ENCODE peak calls at places on chromosome 4, in four cellular contexts. One of them, this sample, is unnamed.
A peak's percentile ranks its signal among the peaks of the same experiment; 100 is the strongest.

GRCh38 chr4:56979674-56980073 is 978 bp downstream of the POLR2B start:
- DNase-seq in ovary: no peak
- DNase-seq in colonic mucosa: peak; percentile 40
- DNase-seq in psoas muscle: no peak
- DNase-seq in this sample: no peak

GRCh38 chr4:136662539-136662938 is 869.8 kb downstream of the PCDH18 start:
- DNase-seq in psoas muscle: no peak
- DNase-seq in colonic mucosa: no peak
- DNase-seq in ovary: no peak
- DNase-seq in this sample: no peak

GRCh38 chr4:3302164-3302785 is 9.5 kb downstream of the RGS12 start:
- DNase-seq in colonic mucosa: no peak
- DNase-seq in ovary: peak; percentile 50
- DNase-seq in psoas muscle: no peak
- DNase-seq in this sample: no peak

GRCh38 chr4:139672215-139672614 is 6.6 kb downstream of the MGST2 start:
- DNase-seq in psoas muscle: no peak
- DNase-seq in ovary: no peak
- DNase-seq in colonic mucosa: no peak
- DNase-seq in this sample: no peak

GRCh38 chr4:173038192-173038896 is 130.3 kb upstream of the GALNT7 start:
- DNase-seq in ovary: no peak
- DNase-seq in colonic mucosa: peak; percentile 30
- DNase-seq in psoas muscle: no peak
- DNase-seq in this sample: peak; percentile 97

GRCh38 chr4:185591679-185592141 is 56.4 kb upstream of the PDLIM3 start:
- DNase-seq in colonic mucosa: no peak
- DNase-seq in ovary: no peak
- DNase-seq in psoas muscle: no peak
- DNase-seq in this sample: peak; percentile 73

GRCh38 chr4:40281099-40281498 is 54.0 kb upstream of the CHRNA9 start:
- DNase-seq in ovary: no peak
- DNase-seq in psoas muscle: no peak
- DNase-seq in colonic mucosa: no peak
- DNase-seq in this sample: no peak

GRCh38 chr4:110005461-110006056 is 92.9 kb downstream of the EGF start:
- DNase-seq in ovary: no peak
- DNase-seq in psoas muscle: no peak
- DNase-seq in colonic mucosa: no peak
- DNase-seq in this sample: peak; percentile 46

GRCh38 chr4:55765070-55765469 is 54.5 kb upstream of the EXOC1L start:
- DNase-seq in colonic mucosa: no peak
- DNase-seq in psoas muscle: no peak
- DNase-seq in ovary: no peak
- DNase-seq in this sample: no peak

GRCh38 chr4:153520871-153521329 is 54.7 kb downstream of the TMEM131L start:
- DNase-seq in psoas muscle: no peak
- DNase-seq in colonic mucosa: peak; percentile 17
- DNase-seq in ovary: no peak
- DNase-seq in this sample: no peak

GRCh38 chr4:153518637-153519384 is 52.7 kb downstream of the TMEM131L start:
- DNase-seq in colonic mucosa: peak; percentile 33
- DNase-seq in psoas muscle: no peak
- DNase-seq in ovary: no peak
- DNase-seq in this sample: no peak

GRCh38 chr4:153518001-153518400 is 51.8 kb downstream of the TMEM131L start:
- DNase-seq in psoas muscle: no peak
- DNase-seq in colonic mucosa: peak; percentile 34
- DNase-seq in ovary: peak; percentile 54
- DNase-seq in this sample: no peak

GRCh38 chr4:153520227-153520626 is 54.1 kb downstream of the TMEM131L start:
- DNase-seq in colonic mucosa: peak; percentile 2
- DNase-seq in ovary: no peak
- DNase-seq in psoas muscle: no peak
- DNase-seq in this sample: no peak

DNA sequence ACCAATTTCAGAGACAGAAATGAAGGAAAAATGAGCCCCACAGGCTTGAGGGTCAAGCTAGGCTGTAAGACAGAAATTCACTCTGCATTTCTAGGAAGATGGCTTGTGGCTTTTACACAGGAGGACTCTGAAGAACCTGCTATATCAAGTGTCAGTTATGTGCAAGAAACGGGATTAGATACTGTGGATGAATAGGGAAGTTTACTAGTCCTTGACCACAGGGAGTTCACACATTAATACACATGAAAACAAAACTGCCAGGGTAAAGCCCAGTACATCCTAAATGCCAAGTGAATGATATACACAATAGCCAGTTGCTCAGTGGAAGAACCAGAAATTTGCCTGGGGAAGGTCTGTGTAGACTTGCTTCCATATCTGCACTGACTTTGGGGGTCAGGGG is 53.5 kb downstream of the TMEM131L start:
- DNase-seq in colonic mucosa: peak; percentile 12
- DNase-seq in ovary: no peak
- DNase-seq in psoas muscle: no peak
- DNase-seq in this sample: no peak
- H3K4me3 ChIP-seq in colonic mucosa: no peak overlapping the region
- H3K4me3 ChIP-seq in ovary: no peak overlapping the region
- H3K4me3 ChIP-seq in psoas muscle: no peak overlapping the region
- H3K4me3 ChIP-seq in this sample: no peak overlapping the region

GRCh38 chr4:177051473-177052060 is 258.1 kb upstream of the NEIL3 start:
- DNase-seq in ovary: no peak
- DNase-seq in colonic mucosa: peak; percentile 21
- DNase-seq in psoas muscle: no peak
- DNase-seq in this sample: peak; percentile 11
- TF ChIP-seq CTCF in ovary: no peak
- TF ChIP-seq CTCF in colonic mucosa: peak; percentile 30
- TF ChIP-seq CTCF in psoas muscle: no peak
- TF ChIP-seq CTCF in this sample: peak; percentile 50

GRCh38 chr4:54746228-54746627 is 88.5 kb downstream of the KIT start:
- DNase-seq in ovary: no peak
- DNase-seq in colonic mucosa: no peak
- DNase-seq in psoas muscle: no peak
- DNase-seq in this sample: no peak
- H3K4me3 ChIP-seq in ovary: no peak overlapping the region
- H3K4me3 ChIP-seq in colonic mucosa: no peak overlapping the region
- H3K4me3 ChIP-seq in psoas muscle: no peak overlapping the region
- H3K4me3 ChIP-seq in this sample: no peak overlapping the region

GRCh38 chr4:184287697-184288255 is 70.1 kb upstream of the ENPP6 start:
- DNase-seq in colonic mucosa: peak; percentile 63
- DNase-seq in psoas muscle: no peak
- DNase-seq in ovary: no peak
- DNase-seq in this sample: peak; percentile 84
- TF ChIP-seq CTCF in colonic mucosa: peak; percentile 34
- TF ChIP-seq CTCF in psoas muscle: peak; percentile 55
- TF ChIP-seq CTCF in ovary: peak; percentile 25
- TF ChIP-seq CTCF in this sample: peak; percentile 39

GRCh38 chr4:92862509-92862908 is 558.7 kb downstream of the GRID2 start:
- DNase-seq in colonic mucosa: no peak
- DNase-seq in ovary: no peak
- DNase-seq in psoas muscle: no peak
- DNase-seq in this sample: no peak

DNA sequence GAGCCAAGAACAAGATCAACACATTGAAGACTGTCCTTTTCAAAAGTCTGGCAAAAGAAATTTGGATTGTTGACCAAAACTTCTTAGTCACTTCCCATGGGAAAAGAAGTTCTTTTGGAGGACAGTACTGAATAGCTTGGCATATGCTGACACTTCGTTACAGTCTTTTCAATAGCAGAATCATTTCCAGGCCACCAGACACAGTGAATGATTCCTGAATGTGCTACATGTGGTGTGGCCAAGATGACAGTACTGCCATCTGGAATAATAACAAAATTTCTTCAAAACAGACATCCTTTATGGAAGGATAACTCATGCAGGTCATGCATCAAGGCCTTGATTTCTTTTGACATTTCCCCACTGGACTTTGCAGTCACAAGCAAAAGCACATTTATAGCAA is 560.4 kb downstream of the GRID2 start:
- DNase-seq in ovary: no peak
- DNase-seq in psoas muscle: no peak
- DNase-seq in colonic mucosa: no peak
- DNase-seq in this sample: no peak
- H3K4me3 ChIP-seq in ovary: no peak overlapping the region
- H3K4me3 ChIP-seq in psoas muscle: no peak overlapping the region
- H3K4me3 ChIP-seq in colonic mucosa: no peak overlapping the region
- H3K4me3 ChIP-seq in this sample: no peak overlapping the region

GRCh38 chr4:28378109-28378830 is 1517.6 kb downstream of the STIM2 start:
- DNase-seq in colonic mucosa: no peak
- DNase-seq in psoas muscle: no peak
- DNase-seq in ovary: no peak
- DNase-seq in this sample: no peak
- TF ChIP-seq CTCF in colonic mucosa: no peak
- TF ChIP-seq CTCF in psoas muscle: no peak
- TF ChIP-seq CTCF in ovary: no peak
- TF ChIP-seq CTCF in this sample: no peak

GRCh38 chr4:101256222-101256621 is 91.1 kb downstream of the PPP3CA start:
- DNase-seq in psoas muscle: no peak
- DNase-seq in ovary: no peak
- DNase-seq in colonic mucosa: peak; percentile 26
- DNase-seq in this sample: peak; percentile 100

GRCh38 chr4:101264550-101264949 is 82.8 kb downstream of the PPP3CA start:
- DNase-seq in ovary: no peak
- DNase-seq in psoas muscle: no peak
- DNase-seq in colonic mucosa: no peak
- DNase-seq in this sample: no peak

GRCh38 chr4:101258782-101259353 is 88.5 kb downstream of the PPP3CA start:
- DNase-seq in psoas muscle: no peak
- DNase-seq in colonic mucosa: no peak
- DNase-seq in ovary: no peak
- DNase-seq in this sample: no peak

GRCh38 chr4:101262683-101263082 is 84.6 kb downstream of the PPP3CA start:
- DNase-seq in ovary: no peak
- DNase-seq in colonic mucosa: no peak
- DNase-seq in psoas muscle: no peak
- DNase-seq in this sample: no peak

DNA sequence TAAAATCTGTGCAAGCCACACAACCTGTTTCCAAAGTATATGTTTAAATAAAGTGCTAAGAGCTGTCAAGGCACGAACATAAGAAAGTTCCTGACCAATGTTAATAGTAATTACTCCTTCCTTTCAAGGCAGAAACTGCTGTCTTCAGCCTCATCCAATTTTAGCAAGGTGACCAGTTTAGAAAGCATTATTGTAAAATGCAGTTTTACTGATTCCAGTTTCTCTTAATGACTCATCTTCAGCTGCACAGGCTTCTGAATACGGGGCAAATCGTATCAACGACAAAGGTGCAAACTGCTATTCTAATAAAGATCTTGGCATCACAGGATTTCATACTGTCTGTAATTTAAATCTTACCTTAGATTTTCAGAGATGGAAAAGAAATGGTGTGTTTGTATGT is 87.5 kb downstream of the PPP3CA start:
- DNase-seq in colonic mucosa: no peak
- DNase-seq in psoas muscle: no peak
- DNase-seq in ovary: no peak
- DNase-seq in this sample: no peak
- H3K4me3 ChIP-seq in colonic mucosa: no peak overlapping the region
- H3K4me3 ChIP-seq in psoas muscle: no peak overlapping the region
- H3K4me3 ChIP-seq in ovary: no peak overlapping the region
- H3K4me3 ChIP-seq in this sample: no peak overlapping the region

GRCh38 chr4:183157215-183157614 is 58.2 kb downstream of the WWC2 start:
- DNase-seq in ovary: no peak
- DNase-seq in colonic mucosa: no peak
- DNase-seq in psoas muscle: no peak
- DNase-seq in this sample: no peak
- TF ChIP-seq CTCF in ovary: no peak
- TF ChIP-seq CTCF in colonic mucosa: no peak
- TF ChIP-seq CTCF in psoas muscle: no peak
- TF ChIP-seq CTCF in this sample: no peak

GRCh38 chr4:37241646-37242045 is 2.9 kb upstream of the NWD2 start:
- DNase-seq in ovary: no peak
- DNase-seq in psoas muscle: no peak
- DNase-seq in colonic mucosa: no peak
- DNase-seq in this sample: no peak

GRCh38 chr4:37243061-37243460 is 1.5 kb upstream of the NWD2 start:
- DNase-seq in ovary: no peak
- DNase-seq in colonic mucosa: no peak
- DNase-seq in psoas muscle: no peak
- DNase-seq in this sample: no peak

GRCh38 chr4:37244583-37245390 is at the start of gene NWD2:
- DNase-seq in colonic mucosa: peak; percentile 18
- DNase-seq in ovary: no peak
- DNase-seq in psoas muscle: no peak
- DNase-seq in this sample: no peak

GRCh38 chr4:37245391-37245954 is 930 bp downstream of the NWD2 start:
- DNase-seq in ovary: no peak
- DNase-seq in psoas muscle: no peak
- DNase-seq in colonic mucosa: no peak
- DNase-seq in this sample: no peak

GRCh38 chr4:37243722-37244582 is 591 bp upstream of the NWD2 start:
- DNase-seq in psoas muscle: no peak
- DNase-seq in ovary: no peak
- DNase-seq in colonic mucosa: peak; percentile 32
- DNase-seq in this sample: no peak
- H3K4me3 ChIP-seq in psoas muscle: no peak overlapping the region
- H3K4me3 ChIP-seq in ovary: no peak overlapping the region
- H3K4me3 ChIP-seq in colonic mucosa: peak overlapping the region; percentile 10
- H3K4me3 ChIP-seq in this sample: no peak overlapping the region

DNA sequence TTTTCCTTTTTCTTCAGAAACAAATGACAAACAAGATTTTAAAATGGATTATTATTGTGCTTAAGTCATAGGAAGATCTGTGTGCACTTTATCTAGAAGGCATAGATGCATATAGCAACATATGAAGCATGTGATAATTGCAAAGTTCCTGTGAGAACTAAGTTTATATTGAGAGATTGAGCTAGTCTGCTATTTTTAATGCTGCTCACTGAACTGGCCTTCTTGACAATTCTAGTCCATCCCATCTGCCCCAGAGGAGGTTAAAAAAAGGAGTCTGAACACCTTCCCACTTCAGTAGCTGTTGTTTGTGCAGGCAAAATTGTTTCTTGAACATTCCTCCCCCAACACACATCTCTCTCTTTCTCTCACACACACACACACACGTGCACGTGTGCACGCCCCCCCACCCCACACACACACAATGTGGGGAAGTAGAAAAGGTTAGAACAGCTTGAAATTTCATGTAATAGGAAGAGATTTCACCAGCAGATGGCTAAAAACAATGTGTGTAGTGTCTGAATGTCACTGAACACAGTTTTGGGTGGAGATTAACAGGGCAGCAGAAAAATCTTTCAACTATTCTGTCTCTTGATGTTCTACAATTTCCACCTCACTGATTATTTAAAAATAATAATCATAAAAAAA is 108.0 kb downstream of the GPM6A start:
- DNase-seq in colonic mucosa: no peak
- DNase-seq in psoas muscle: no peak
- DNase-seq in ovary: no peak
- DNase-seq in this sample: no peak
- TF ChIP-seq CTCF in colonic mucosa: no peak
- TF ChIP-seq CTCF in psoas muscle: no peak
- TF ChIP-seq CTCF in ovary: no peak
- TF ChIP-seq CTCF in this sample: no peak

This sample was measured in LNCaP clone FGC.